ENCODE peak calls at places on chromosomes 4 and X, in eight cellular contexts. H is stimulated activated CD8-positive, alpha-beta memory T cell treated with anti-CD3 and anti-CD28 coated beads, Interleukin-12 subunit alpha, Interleukin-12 subunit beta, amount 100 ng/mL, for 1 hour; D is activated T-cell treated with anti-CD3 and anti-CD28 coated beads for 4 hours; B is activated naive CD4-positive, alpha-beta T cell treated with Interleukin-2 at 50 U/mL for 16 hours; R is ovary; V is M059J; U is GM23338; S is NCI-H460. G is an unnamed sample.

GRCh38 chrX:38627683-38628082 is 66.3 kb downstream of the TSPAN7 start:
- DNase-seq in H (no peak), D (no peak), B (peak), R (no peak), V (peak), U (peak), S (peak), G (peak)

GRCh38 chr4:6939761-6940743 is 30.4 kb downstream of the TBC1D14 start:
- DNase-seq in H (no peak), D (no peak), B (no peak), R (no peak), V (peak), U (no peak), S (no peak), G (no peak)

GRCh38 chr4:3221996-3222395 is 27.0 kb upstream of the MSANTD1 start:
- DNase-seq in H (no peak), D (no peak), B (no peak), R (no peak), V (no peak), U (no peak), S (no peak), G (no peak)

GRCh38 chrX:30973784-30974427 is 84.9 kb upstream of the TAB3 start:
- DNase-seq in H (no peak), D (no peak), B (no peak), R (no peak), V (no peak), U (peak), S (no peak), G (no peak)

GRCh38 chr4:180909279-180909678 is 1333.9 kb upstream of the TENM3 start:
- DNase-seq in H (no peak), D (no peak), B (no peak), R (no peak), V (peak), U (peak), S (no peak), G (no peak)

GRCh38 chr4:163525982-163526381 is 31.5 kb downstream of the TMA16 start:
- DNase-seq in H (no peak), D (no peak), B (no peak), R (no peak), V (no peak), U (no peak), S (no peak), G (no peak)

GRCh38 chr4:104123021-104123420 is 371.7 kb downstream of the CXXC4 start:
- DNase-seq in H (no peak), D (no peak), B (no peak), R (no peak), V (no peak), U (no peak), S (no peak), G (no peak)

GRCh38 chrX:47174376-47174775 is 19.3 kb upstream of the UBA1 start:
- DNase-seq in H (no peak), D (no peak), B (no peak), R (no peak), V (no peak), U (no peak), S (no peak), G (no peak)

GRCh38 chrX:35842657-35843056 is 44.5 kb downstream of the MAGEB16 start:
- DNase-seq in H (no peak), D (no peak), B (no peak), R (no peak), V (no peak), U (peak), S (no peak), G (no peak)

GRCh38 chr4:110196206-110196870 is 2.1 kb downstream of the ELOVL6 start:
- DNase-seq in H (no peak), D (no peak), B (peak), R (peak), V (peak), U (peak), S (no peak), G (peak)

GRCh38 chr4:4269856-4270255 is 20.1 kb downstream of the LYAR start:
- DNase-seq in H (peak), D (no peak), B (peak), R (no peak), V (no peak), U (no peak), S (no peak), G (no peak)

GRCh38 chrX:129634541-129634940 is 20.2 kb downstream of the APLN start:
- DNase-seq in H (no peak), D (no peak), B (no peak), R (no peak), V (peak), U (peak), S (no peak), G (no peak)

GRCh38 chr4:55927776-55928437 is 20.8 kb upstream of the CEP135 start:
- DNase-seq in H (no peak), D (no peak), B (no peak), R (no peak), V (no peak), U (no peak), S (no peak), G (no peak)

GRCh38 chr4:8830056-8830455 is 41.6 kb downstream of the HMX1 start:
- DNase-seq in H (no peak), D (no peak), B (no peak), R (peak), V (no peak), U (no peak), S (no peak), G (no peak)

G was measured in HepG2.